ENCODE peak calls at places on chromosomes 3 and 15, in five cellular contexts. D is hepatocyte; J is fibroblast of pulmonary artery; N is activated T-helper 1 cell treated with anti-CD3 and anti-CD28 coated beads, Interleukin-2, amount 50 U/mL, for 16 hours; H is activated CD8-positive, alpha-beta memory T cell treated with anti-CD3 and anti-CD28 coated beads for 1 hour. I is an unnamed sample.

GRCh38 chr15:32851619-32852416 is 134.0 kb downstream of the GREM1 start:
- DNase-seq in N (no peak), D (no peak), H (no peak), J (peak), I (no peak)

GRCh38 chr3:50536471-50537180 is 30.9 kb downstream of the C3orf18 start:
- DNase-seq in N (no peak), H (no peak), J (no peak), D (no peak), I (no peak)

GRCh38 chr15:43977072-43977884 is 150.5 kb downstream of the WDR76 start:
- DNase-seq in N (peak), H (no peak), D (no peak), J (no peak), I (no peak)

GRCh38 chr3:189146842-189147241 is 24.9 kb upstream of the TPRG1 start:
- DNase-seq in N (no peak), D (no peak), J (no peak), H (no peak), I (no peak)

GRCh38 chr15:25175033-25175788 is 220.4 kb downstream of the SNRPN start:
- DNase-seq in J (no peak), D (peak), H (no peak), N (no peak), I (no peak)

GRCh38 chr3:178845446-178846118 is 226.0 kb downstream of the ZMAT3 start:
- DNase-seq in D (no peak), H (no peak), N (no peak), J (peak), I (no peak)

GRCh38 chr3:107085261-107085660 is 292.0 kb upstream of the CCDC54 start:
- DNase-seq in H (no peak), D (no peak), N (no peak), J (peak), I (no peak)

GRCh38 chr15:75815811-75816719 is 27.2 kb upstream of the UBE2Q2 start:
- DNase-seq in N (no peak), H (no peak), J (peak), D (no peak), I (no peak)

GRCh38 chr3:111904376-111905241 is 45.5 kb downstream of the PHLDB2 start:
- DNase-seq in D (peak), J (peak), H (no peak), N (no peak), I (no peak)

GRCh38 chr15:99312228-99312627 is 60.9 kb downstream of the LRRC28 start:
- DNase-seq in H (no peak), N (no peak), D (no peak), J (no peak), I (no peak)

GRCh38 chr3:178802993-178803693 is 266.9 kb downstream of the KCNMB2 start:
- DNase-seq in H (no peak), N (no peak), D (no peak), J (no peak), I (no peak)

GRCh38 chr15:53833134-53833624 is 73.7 kb upstream of the WDR72 start:
- DNase-seq in D (peak), H (no peak), N (no peak), J (no peak), I (no peak)

GRCh38 chr3:189842681-189843602 is 211.8 kb downstream of the TP63 start:
- DNase-seq in H (no peak), J (no peak), D (peak), N (no peak), I (no peak)

GRCh38 chr15:41205315-41205714 is 25.2 kb downstream of the EXD1 start:
- DNase-seq in D (no peak), J (peak), H (no peak), N (no peak), I (no peak)

GRCh38 chr3:113985526-113985925 is 37.7 kb downstream of the ZDHHC23 start:
- DNase-seq in J (peak), N (no peak), H (no peak), D (no peak), I (no peak)

GRCh38 chr3:18301781-18302180 is 123.4 kb downstream of the SATB1 start:
- DNase-seq in N (no peak), D (no peak), J (no peak), H (no peak), I (no peak)

GRCh38 chr15:67149859-67150824 is 84.7 kb downstream of the SMAD3 start:
- DNase-seq in J (peak), N (no peak), H (no peak), D (peak), I (no peak)

GRCh38 chr15:51982013-51982769 is 10.6 kb upstream of the LEO1 start:
- DNase-seq in J (peak), N (no peak), H (no peak), D (peak), I (no peak)

I was measured in cerebellar nuclear complex.